ENCODE peak calls at places on chromosomes 16 and 17, in nine cellular contexts. O, U, I, Q, S, Z, P, C and Y are unnamed samples.

GRCh38 chr17:82666931-82667667 is 18.9 kb upstream of the WDR45B start:
- DNase-seq in O (no peak), U (no peak), I (no peak), Q (no peak), S (no peak), Z (no peak), P (no peak), C (no peak), Y (no peak)

GRCh38 chr17:31366088-31366487 is 25.4 kb upstream of the RAB11FIP4 start:
- DNase-seq in O (no peak), U (no peak), I (no peak), Q (no peak), S (no peak), Z (no peak), P (no peak), C (no peak), Y (no peak)

GRCh38 chr17:18008496-18009268 is 30.3 kb downstream of the ATPAF2 start:
- DNase-seq in O (no peak), U (no peak), I (no peak), Q (no peak), S (no peak), Z (no peak), P (no peak), C (no peak), Y (peak; percentile 72)

GRCh38 chr17:55161935-55162555 is 102.7 kb upstream of the HLF start:
- DNase-seq in O (no peak), U (no peak), I (no peak), Q (no peak), S (no peak), Z (no peak), P (no peak), C (no peak), Y (peak; percentile 94)

GRCh38 chr17:43560461-43561427 is 14.6 kb upstream of the ETV4 start:
- DNase-seq in O (no peak), U (no peak), I (no peak), Q (no peak), S (no peak), Z (no peak), P (no peak), C (no peak), Y (no peak)

GRCh38 chr17:41392278-41392677 is 5.1 kb downstream of the KRT31 start:
- DNase-seq in O (no peak), U (no peak), I (no peak), Q (no peak), S (no peak), Z (no peak), P (no peak), C (no peak), Y (no peak)

GRCh38 chr16:30948956-30949654 is at the start of gene ORAI3:
- DNase-seq in O (no peak), U (peak; percentile 90), I (peak; percentile 84), Q (no peak), S (peak; percentile 43), Z (peak; percentile 60), P (peak; percentile 92), C (peak; percentile 89), Y (no peak)

GRCh38 chr17:76385892-76386786 is 1.7 kb downstream of the SPHK1 start:
- DNase-seq in O (peak; percentile 94), U (peak; percentile 80), I (peak; percentile 80), Q (peak; percentile 95), S (peak; percentile 85), Z (peak; percentile 90), P (peak; percentile 97), C (peak; percentile 85), Y (peak; percentile 62)

GRCh38 chr16:66487580-66488235 is 60.6 kb downstream of the BEAN1 start:
- DNase-seq in O (peak; percentile 80), U (no peak), I (no peak), Q (no peak), S (no peak), Z (no peak), P (no peak), C (peak; percentile 70), Y (no peak)

GRCh38 chr16:88415381-88416323 is 32.9 kb downstream of the ZNF469 start:
- DNase-seq in O (no peak), U (no peak), I (no peak), Q (no peak), S (no peak), Z (no peak), P (no peak), C (no peak), Y (no peak)

DNA sequence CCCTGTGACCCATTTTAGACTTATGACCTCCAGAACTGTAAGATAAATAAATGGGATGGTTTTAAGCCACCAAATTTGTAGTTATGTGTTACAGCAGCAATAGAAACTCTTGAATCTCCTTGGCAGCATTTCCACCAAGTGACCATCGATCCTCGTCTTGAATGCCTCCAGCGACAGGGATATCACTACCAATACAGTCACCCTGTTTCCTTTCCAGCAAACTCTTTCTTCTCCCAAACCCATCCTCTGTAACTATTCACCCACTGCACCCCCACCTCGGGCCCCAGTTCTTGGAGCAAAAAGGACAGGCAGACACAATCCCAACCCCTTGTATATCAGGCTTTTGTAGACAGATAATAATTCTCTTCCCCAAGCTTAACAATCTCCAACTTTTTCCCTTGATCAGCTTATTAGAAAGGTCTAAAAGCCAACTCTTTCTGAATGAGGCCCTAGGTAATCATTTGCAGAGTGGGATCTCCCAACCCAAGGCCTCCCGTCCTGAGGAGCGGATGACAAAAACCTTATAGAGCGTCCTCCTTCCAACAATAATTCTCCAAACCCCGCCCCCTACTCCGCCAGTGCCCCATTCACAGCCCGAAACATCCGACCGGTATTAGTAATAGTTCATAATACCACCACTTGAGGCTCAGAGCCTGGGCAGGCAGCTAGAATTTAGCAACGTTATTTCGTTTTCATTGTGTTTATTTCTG is 14.7 kb upstream of the PLLP start:
- DNase-seq in O (no peak), U (no peak), I (no peak), Q (no peak), S (no peak), Z (peak; percentile 47), P (no peak), C (peak; percentile 80), Y (no peak)
- TF ChIP-seq CTCF in O (no peak), U (peak; percentile 16), I (peak; percentile 19), Q (no peak), S (no peak), Z (no peak), P (no peak), C (no peak), Y (no peak)

GRCh38 chr17:2390199-2390880 is 10.5 kb downstream of the MNT start:
- DNase-seq in O (no peak), U (no peak), I (no peak), Q (no peak), S (no peak), Z (no peak), P (no peak), C (no peak), Y (no peak)

GRCh38 chr17:2386400-2387085 is 14.3 kb downstream of the MNT start:
- DNase-seq in O (no peak), U (no peak), I (no peak), Q (no peak), S (no peak), Z (no peak), P (no peak), C (no peak), Y (no peak)

GRCh38 chr17:2387086-2388019 is 13.5 kb downstream of the MNT start:
- DNase-seq in O (no peak), U (no peak), I (no peak), Q (no peak), S (no peak), Z (no peak), P (no peak), C (no peak), Y (no peak)

GRCh38 chr17:2388020-2388704 is 12.7 kb downstream of the MNT start:
- DNase-seq in O (no peak), U (no peak), I (no peak), Q (no peak), S (no peak), Z (no peak), P (no peak), C (no peak), Y (no peak)

GRCh38 chr17:2388705-2389099 is 12.2 kb downstream of the MNT start:
- DNase-seq in O (no peak), U (no peak), I (no peak), Q (no peak), S (no peak), Z (no peak), P (no peak), C (no peak), Y (no peak)
- TF ChIP-seq CTCF in O (no peak), U (no peak), I (no peak), Q (no peak), S (no peak), Z (no peak), P (no peak), C (no peak), Y (no peak)

GRCh38 chr17:74780443-74781238 is 4.5 kb upstream of the NAT9 start:
- DNase-seq in O (no peak), U (no peak), I (no peak), Q (no peak), S (no peak), Z (no peak), P (peak; percentile 51), C (no peak), Y (no peak)
- TF ChIP-seq CTCF in O (peak; percentile 66), U (no peak), I (peak; percentile 10), Q (no peak), S (peak; percentile 18), Z (peak; percentile 50), P (peak; percentile 16), C (no peak), Y (no peak)

GRCh38 chr17:282912-283882 is 69.4 kb downstream of the RPH3AL start:
- DNase-seq in O (no peak), U (no peak), I (no peak), Q (no peak), S (no peak), Z (no peak), P (no peak), C (peak; percentile 50), Y (no peak)

GRCh38 chr17:283911-284675 is 68.5 kb downstream of the RPH3AL start:
- DNase-seq in O (no peak), U (no peak), I (no peak), Q (no peak), S (no peak), Z (no peak), P (no peak), C (peak; percentile 38), Y (no peak)

GRCh38 chr17:284676-285355 is 67.8 kb downstream of the RPH3AL start:
- DNase-seq in O (no peak), U (no peak), I (no peak), Q (no peak), S (no peak), Z (no peak), P (no peak), C (peak; percentile 53), Y (no peak)

GRCh38 chr17:286571-286970 is 66.0 kb downstream of the RPH3AL start:
- DNase-seq in O (no peak), U (no peak), I (no peak), Q (no peak), S (no peak), Z (no peak), P (no peak), C (no peak), Y (no peak)

DNA sequence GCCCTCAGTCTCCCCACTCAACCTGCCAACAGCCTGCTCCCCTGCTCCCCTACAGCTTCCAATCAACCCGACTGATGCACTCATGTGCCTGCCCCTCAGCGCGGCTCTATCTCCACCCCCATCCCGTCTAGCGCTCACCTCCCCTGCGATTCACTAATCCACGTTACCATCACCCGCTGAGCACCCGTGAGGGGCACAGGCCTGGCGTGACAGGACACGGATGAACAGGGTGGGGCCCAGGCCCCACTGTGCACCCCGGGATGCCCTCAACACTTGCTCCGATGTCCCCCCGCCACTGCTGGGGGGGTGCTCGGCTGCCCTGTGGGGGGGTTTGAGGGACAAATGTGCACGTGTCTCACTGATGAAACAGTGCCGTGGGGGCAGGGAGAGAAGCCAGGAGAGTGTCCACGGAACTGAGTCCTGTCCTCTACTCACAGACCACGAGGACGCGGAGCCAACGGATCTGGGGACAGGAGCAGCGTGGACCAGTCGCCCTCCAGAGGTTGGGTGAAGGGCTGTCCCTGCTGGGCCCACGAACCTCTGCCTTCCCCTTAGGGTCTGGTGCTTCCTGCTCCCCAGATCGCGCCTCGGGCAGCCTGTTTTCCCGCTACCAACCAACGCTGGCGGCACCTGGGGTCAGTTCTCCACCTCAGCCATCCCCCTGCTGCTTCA is 66.7 kb downstream of the RPH3AL start:
- DNase-seq in O (no peak), U (no peak), I (no peak), Q (no peak), S (no peak), Z (no peak), P (no peak), C (peak; percentile 52), Y (no peak)
- TF ChIP-seq CTCF in O (no peak), U (no peak), I (no peak), Q (no peak), S (no peak), Z (no peak), P (no peak), C (no peak), Y (no peak)